ENCODE peak calls at places on chromosomes 11 and 22, in ten cellular contexts. R is heart right ventricle; M is fibroblast of mammary gland; Q is NCI-H460; P is astrocyte of the hippocampus; G is iris pigment epithelial cell; K is AG10803; W is COR-L47; N is activated CD4-positive, alpha-beta T cell treated with anti-CD3 and anti-CD28 coated beads, Interleukin-2, amount 10 ng/mL, durations not matched to agents 7 days and 5 days; Y is COLO829. B is an unnamed sample.

GRCh38 chr11:3022300-3022967 is 30.3 kb upstream of the NAP1L4 start:
- DNase-seq in R (no peak), M (peak), Q (no peak), P (no peak), G (peak), K (peak), W (no peak), N (peak), Y (peak), B (no peak)

GRCh38 chr22:45053571-45053970 is 43.8 kb upstream of the PHF21B start:
- DNase-seq in R (no peak), M (no peak), Q (no peak), P (no peak), G (no peak), K (no peak), W (no peak), N (no peak), Y (no peak), B (no peak)

GRCh38 chr11:9367551-9367950 is 16.9 kb upstream of the IPO7 start:
- DNase-seq in R (no peak), M (no peak), Q (no peak), P (no peak), G (no peak), K (no peak), W (no peak), N (no peak), Y (no peak), B (no peak)

GRCh38 chr11:95375451-95375850 is 144.4 kb upstream of the SESN3 start:
- DNase-seq in R (no peak), M (no peak), Q (no peak), P (no peak), G (no peak), K (no peak), W (no peak), N (no peak), Y (no peak), B (no peak)

GRCh38 chr11:116162086-116162485 is 610.7 kb downstream of the BUD13 start:
- DNase-seq in R (no peak), M (no peak), Q (no peak), P (no peak), G (no peak), K (no peak), W (no peak), N (no peak), Y (no peak), B (peak)

GRCh38 chr11:132913886-132914285 is 618.4 kb downstream of the OPCML start:
- DNase-seq in R (no peak), M (no peak), Q (no peak), P (no peak), G (no peak), K (no peak), W (no peak), N (no peak), Y (peak), B (no peak)

GRCh38 chr11:116691779-116692178 is 81.0 kb downstream of the BUD13 start:
- DNase-seq in R (no peak), M (peak), Q (peak), P (peak), G (peak), K (peak), W (peak), N (peak), Y (peak), B (peak)

GRCh38 chr11:36657610-36658225 is 59.7 kb upstream of the RAG2 start:
- DNase-seq in R (no peak), M (no peak), Q (no peak), P (no peak), G (peak), K (peak), W (no peak), N (no peak), Y (no peak), B (no peak)

GRCh38 chr22:33350391-33350955 is 292.3 kb upstream of the SYN3 start:
- DNase-seq in R (no peak), M (no peak), Q (no peak), P (no peak), G (no peak), K (no peak), W (no peak), N (no peak), Y (peak), B (no peak)

GRCh38 chr11:27018902-27019544 is 21.6 kb upstream of the BBOX1 start:
- DNase-seq in R (no peak), M (no peak), Q (no peak), P (peak), G (peak), K (no peak), W (no peak), N (no peak), Y (no peak), B (no peak)

GRCh38 chr11:75582461-75582934 is 20.4 kb downstream of the SERPINH1 start:
- DNase-seq in R (no peak), M (no peak), Q (no peak), P (no peak), G (no peak), K (no peak), W (no peak), N (no peak), Y (no peak), B (no peak)

GRCh38 chr11:114183041-114183511 is 113.1 kb upstream of the NNMT start:
- DNase-seq in R (no peak), M (peak), Q (no peak), P (no peak), G (no peak), K (no peak), W (no peak), N (peak), Y (no peak), B (no peak)

GRCh38 chr22:19962909-19963806 is 21.5 kb upstream of the TXNRD2 start:
- DNase-seq in R (no peak), M (peak), Q (no peak), P (peak), G (peak), K (peak), W (no peak), N (no peak), Y (peak), B (no peak)

GRCh38 chr22:29071261-29072045 is 1.4 kb upstream of the KREMEN1 start:
- DNase-seq in R (no peak), M (no peak), Q (no peak), P (peak), G (peak), K (no peak), W (no peak), N (peak), Y (no peak), B (peak)

GRCh38 chr11:31968774-31969433 is 122.0 kb upstream of the RCN1 start:
- DNase-seq in R (peak), M (peak), Q (no peak), P (peak), G (peak), K (peak), W (no peak), N (no peak), Y (peak), B (no peak)

GRCh38 chr11:65615950-65616574 is 486 bp downstream of the PCNX3 start:
- DNase-seq in R (no peak), M (no peak), Q (no peak), P (peak), G (no peak), K (no peak), W (no peak), N (peak), Y (no peak), B (no peak)

GRCh38 chr11:33899383-33900037 is 7.6 kb upstream of the LMO2 start:
- DNase-seq in R (peak), M (peak), Q (peak), P (peak), G (peak), K (peak), W (no peak), N (no peak), Y (peak), B (no peak)

GRCh38 chr11:77821349-77821851 is 456 bp downstream of the AAMDC start:
- DNase-seq in R (no peak), M (peak), Q (no peak), P (peak), G (peak), K (peak), W (no peak), N (peak), Y (no peak), B (no peak)

GRCh38 chr11:39569784-39570183 is 1889.7 kb downstream of the LRRC4C start:
- DNase-seq in R (no peak), M (no peak), Q (no peak), P (no peak), G (no peak), K (no peak), W (no peak), N (no peak), Y (no peak), B (no peak)

GRCh38 chr11:121711900-121712424 is 259.2 kb upstream of the SORL1-AS1 start:
- DNase-seq in R (no peak), M (peak), Q (no peak), P (peak), G (no peak), K (no peak), W (no peak), N (no peak), Y (no peak), B (no peak)

GRCh38 chr22:38177926-38178604 is 3.6 kb downstream of the PLA2G6 start:
- DNase-seq in R (no peak), M (peak), Q (no peak), P (peak), G (peak), K (peak), W (no peak), N (no peak), Y (peak), B (no peak)

GRCh38 chr11:108754901-108755625 is 90.2 kb downstream of the DDX10 start:
- DNase-seq in R (peak), M (peak), Q (no peak), P (peak), G (peak), K (peak), W (no peak), N (no peak), Y (no peak), B (no peak)

GRCh38 chr11:74084796-74085541 is 76.1 kb upstream of the UCP3 start:
- DNase-seq in R (no peak), M (peak), Q (no peak), P (peak), G (peak), K (peak), W (no peak), N (no peak), Y (no peak), B (no peak)

GRCh38 chr11:130451261-130452019 is 3.0 kb downstream of the ADAMTS15 start:
- DNase-seq in R (peak), M (peak), Q (no peak), P (peak), G (peak), K (no peak), W (no peak), N (no peak), Y (no peak), B (no peak)

GRCh38 chr11:76810151-76810853 is 27.1 kb downstream of the TSKU start:
- DNase-seq in R (peak), M (peak), Q (no peak), P (no peak), G (no peak), K (peak), W (no peak), N (peak), Y (no peak), B (no peak)

GRCh38 chr22:19147193-19147780 is 2.8 kb downstream of the GSC2 start:
- DNase-seq in R (no peak), M (no peak), Q (no peak), P (no peak), G (no peak), K (no peak), W (no peak), N (no peak), Y (no peak), B (no peak)

GRCh38 chr22:46681010-46681409 is 57.0 kb downstream of the CERK start:
- DNase-seq in R (no peak), M (no peak), Q (no peak), P (no peak), G (no peak), K (no peak), W (no peak), N (no peak), Y (peak), B (no peak)

GRCh38 chr22:45891471-45891995 is 85.4 kb downstream of the WNT7B start:
- DNase-seq in R (no peak), M (no peak), Q (no peak), P (no peak), G (no peak), K (no peak), W (no peak), N (no peak), Y (no peak), B (no peak)

GRCh38 chr11:1126935-1127663 is 30.7 kb upstream of the MUC5AC start:
- DNase-seq in R (no peak), M (no peak), Q (no peak), P (no peak), G (no peak), K (no peak), W (no peak), N (no peak), Y (no peak), B (no peak)

B was measured in ecto neural progenitor cell.